ENCODE peak calls at places on chromosomes 13 and 19, in four cellular contexts. L is lower lobe of right lung, K is RPMI8226, Y is osteocyte. D is an unnamed sample.

GRCh38 chr19:21463449-21464105 is 41.8 kb upstream of the ZNF429 start:
- DNase-seq in K (no peak), Y (no peak), L (peak; percentile 63), D (peak; percentile 79)

GRCh38 chr19:49422407-49423277 is 599 bp downstream of the PTH2 start:
- DNase-seq in L (no peak), Y (peak; percentile 84), K (peak; percentile 68), D (no peak)

GRCh38 chr13:95288899-95289500 is 12.3 kb downstream of the ABCC4 start:
- DNase-seq in K (no peak), Y (no peak), L (no peak), D (no peak)

GRCh38 chr13:105598551-105598950 is 936.9 kb downstream of the EFNB2 start:
- DNase-seq in K (no peak), Y (no peak), L (no peak), D (no peak)

GRCh38 chr13:93690139-93690538 is 463.5 kb downstream of the GPC6 start:
- DNase-seq in Y (no peak), L (no peak), K (peak; percentile 23), D (no peak)

GRCh38 chr13:44336934-44337333 is 36.7 kb upstream of the SERP2 start:
- DNase-seq in Y (no peak), L (no peak), K (no peak), D (no peak)

GRCh38 chr13:50690020-50690419 is 153.5 kb downstream of the DLEU7 start:
- DNase-seq in K (no peak), Y (no peak), L (no peak), D (no peak)

GRCh38 chr13:29537736-29538624 is 57.5 kb downstream of the SLC7A1 start:
- DNase-seq in K (no peak), Y (no peak), L (no peak), D (no peak)

GRCh38 chr19:40806385-40807146 is 7.6 kb downstream of the EGLN2 start:
- DNase-seq in K (no peak), L (peak; percentile 83), Y (peak; percentile 97), D (peak; percentile 93)

GRCh38 chr19:17648097-17648660 is 40.0 kb downstream of the UNC13A start:
- DNase-seq in L (peak; percentile 30), K (no peak), Y (no peak), D (no peak)